ENCODE peak calls at places on chromosome 1, in ten cellular contexts. A is NB4, J is pancreas, R is type B pancreatic cell, W is GM13976, P is A549, G is psoas muscle, C is WTC11, B is GM06990, V is nephron progenitor cell. T is an unnamed sample.

GRCh38 chr1:38865112-38865715 is 5.6 kb upstream of the RRAGC start:
- DNase-seq in A (no peak), J (no peak), R (no peak), W (no peak), P (no peak), G (no peak), C (no peak), B (no peak), V (no peak), T (no peak)

GRCh38 chr1:154191990-154192450 is at the start of gene TPM3:
- DNase-seq in A (peak; percentile 55), J (no peak), R (no peak), W (no peak), P (no peak), G (no peak), C (no peak), B (no peak), V (no peak), T (no peak)

GRCh38 chr1:225464851-225465792 is 37.3 kb upstream of the LBR start:
- DNase-seq in A (peak; percentile 41), J (no peak), R (no peak), W (no peak), P (no peak), G (no peak), C (peak; percentile 51), B (no peak), V (peak; percentile 51), T (no peak)

GRCh38 chr1:21910528-21911204 is 26.4 kb downstream of the HSPG2 start:
- DNase-seq in A (no peak), J (no peak), R (no peak), W (no peak), P (no peak), G (no peak), C (no peak), B (no peak), V (no peak), T (no peak)

GRCh38 chr1:197526736-197527371 is 248.4 kb downstream of the DENND1B start:
- DNase-seq in A (peak; percentile 49), J (no peak), R (no peak), W (peak; percentile 27), P (peak; percentile 34), G (no peak), C (no peak), B (no peak), V (no peak), T (no peak)

GRCh38 chr1:182761396-182762395 is 27.9 kb upstream of the NPL start:
- DNase-seq in A (no peak), J (no peak), R (no peak), W (no peak), P (no peak), G (no peak), C (no peak), B (no peak), V (no peak), T (no peak)

GRCh38 chr1:11977625-11978024 is 2.6 kb upstream of the MFN2 start:
- DNase-seq in A (no peak), J (no peak), R (no peak), W (no peak), P (no peak), G (no peak), C (no peak), B (no peak), V (no peak), T (no peak)

GRCh38 chr1:15261155-15262002 is 14.4 kb downstream of the FHAD1 start:
- DNase-seq in A (peak; percentile 71), J (no peak), R (peak; percentile 55), W (peak; percentile 43), P (peak; percentile 24), G (peak; percentile 55), C (no peak), B (no peak), V (no peak), T (peak; percentile 39)

GRCh38 chr1:228487336-228488106 is at the start of gene RNF187:
- DNase-seq in A (peak; percentile 67), J (peak; percentile 92), R (no peak), W (peak; percentile 93), P (no peak), G (peak; percentile 93), C (no peak), B (no peak), V (peak; percentile 93), T (peak; percentile 92)

GRCh38 chr1:29547300-29547699 is 311.0 kb downstream of the PTPRU start:
- DNase-seq in A (no peak), J (no peak), R (no peak), W (no peak), P (no peak), G (no peak), C (no peak), B (no peak), V (no peak), T (no peak)

GRCh38 chr1:163085041-163085903 is 16.1 kb downstream of the RGS4 start:
- DNase-seq in A (no peak), J (no peak), R (no peak), W (no peak), P (no peak), G (no peak), C (no peak), B (no peak), V (no peak), T (no peak)

GRCh38 chr1:219279017-219279770 is 105.5 kb downstream of the LYPLAL1 start:
- DNase-seq in A (no peak), J (no peak), R (no peak), W (no peak), P (peak; percentile 61), G (no peak), C (no peak), B (no peak), V (no peak), T (no peak)

GRCh38 chr1:105544475-105544874 is 1512.0 kb upstream of the PRMT6 start:
- DNase-seq in A (no peak), J (no peak), R (no peak), W (no peak), P (no peak), G (no peak), C (no peak), B (no peak), V (no peak), T (no peak)

GRCh38 chr1:90717665-90718410 is 736 bp upstream of the BARHL2 start:
- DNase-seq in A (no peak), J (no peak), R (no peak), W (peak; percentile 28), P (no peak), G (no peak), C (peak; percentile 78), B (no peak), V (peak; percentile 71), T (peak; percentile 61)

GRCh38 chr1:153100241-153100640 is 5.9 kb upstream of the SPRR2E start:
- DNase-seq in A (no peak), J (no peak), R (no peak), W (no peak), P (peak; percentile 10), G (no peak), C (no peak), B (no peak), V (no peak), T (no peak)

DNA sequence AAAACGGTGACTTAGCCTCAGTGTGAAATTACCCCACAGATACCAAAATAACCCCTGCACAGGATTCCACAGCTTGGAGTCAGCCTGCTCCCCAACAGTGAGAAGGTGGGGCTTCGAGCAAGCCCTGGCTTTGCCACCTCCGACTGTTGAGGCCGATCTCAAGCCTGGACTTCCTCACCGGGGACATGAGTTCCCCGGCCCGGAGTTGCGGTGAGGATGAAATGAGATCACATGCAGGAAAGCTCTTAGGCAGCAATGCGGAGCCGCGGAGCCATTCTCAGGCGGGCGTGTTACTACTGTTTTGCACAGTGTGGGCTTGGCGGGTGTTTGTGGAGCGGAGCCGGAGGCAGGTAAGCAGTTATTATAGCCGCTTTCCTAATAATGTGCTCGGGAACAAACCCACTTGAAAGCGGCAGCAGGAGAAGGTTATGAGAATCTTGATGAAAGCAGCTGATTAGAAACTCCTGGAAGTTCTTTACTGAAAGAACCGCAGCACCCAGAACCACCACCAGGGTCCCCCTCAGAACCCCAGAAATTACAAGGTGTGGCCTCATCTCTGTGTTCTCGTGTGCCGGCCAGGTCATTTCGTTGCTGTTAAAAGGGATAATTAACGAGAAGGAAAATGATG is 3.9 kb upstream of the CLSTN1 start:
- DNase-seq in A (peak; percentile 26), J (no peak), R (no peak), W (no peak), P (no peak), G (no peak), C (peak; percentile 52), B (no peak), V (no peak), T (no peak)
- TF ChIP-seq CTCF in A (peak; percentile 29), J (no peak), R (peak; percentile 66), W (no peak), P (no peak), G (no peak), C (peak; percentile 24), B (no peak), V (peak; percentile 48), T (peak; percentile 63)

GRCh38 chr1:171845998-171846397 is 4.7 kb downstream of the DNM3 start:
- DNase-seq in A (no peak), J (no peak), R (no peak), W (no peak), P (no peak), G (no peak), C (no peak), B (no peak), V (no peak), T (no peak)
- TF ChIP-seq CTCF in A (no peak), J (no peak), R (no peak), W (no peak), P (no peak), G (no peak), C (no peak), B (no peak), V (no peak), T (no peak)

DNA sequence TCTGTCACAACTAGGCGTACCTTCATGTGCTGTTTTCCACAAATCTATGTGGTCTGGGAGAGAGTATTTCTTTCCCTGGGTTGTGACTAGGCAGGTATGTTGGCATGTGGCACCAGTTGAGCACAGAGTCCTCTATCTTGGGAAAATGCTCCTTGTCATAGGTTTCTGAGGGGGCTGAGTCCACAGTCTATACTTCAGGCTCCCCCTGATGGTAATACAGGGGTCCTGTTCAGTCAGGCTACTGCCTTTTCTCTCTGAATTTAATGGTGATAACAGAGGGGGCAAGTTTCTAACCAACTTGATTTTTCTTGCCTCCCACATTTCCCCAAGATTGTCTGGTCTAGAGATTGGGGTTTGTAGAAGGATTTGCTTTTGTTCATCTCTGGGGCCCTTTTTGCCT is 35.8 kb downstream of the VANGL1 start:
- DNase-seq in A (peak; percentile 28), J (no peak), R (no peak), W (no peak), P (no peak), G (no peak), C (no peak), B (no peak), V (no peak), T (no peak)
- TF ChIP-seq CTCF in A (peak; percentile 26), J (no peak), R (peak; percentile 37), W (no peak), P (no peak), G (no peak), C (no peak), B (peak; percentile 30), V (no peak), T (no peak)

GRCh38 chr1:9651565-9652378 is at the start of gene PIK3CD:
- DNase-seq in A (peak; percentile 76), J (no peak), R (no peak), W (peak; percentile 70), P (peak; percentile 22), G (peak; percentile 18), C (peak; percentile 70), B (peak; percentile 76), V (peak; percentile 75), T (peak; percentile 54)
- TF ChIP-seq CTCF in A (no peak), J (no peak), R (peak; percentile 34), W (no peak), P (no peak), G (no peak), C (no peak), B (no peak), V (no peak), T (no peak)

T was measured in endothelial cell.